ENCODE peak calls at places on chromosomes 6 and 20, in seven cellular contexts. S, B, Q, U, K, Z and A are unnamed samples. For H3K4me1, the result is how much of the 10 kb centered on the place peaks cover.

GRCh38 chr6:39207421-39208232 is 21.6 kb downstream of the KCNK5 start:
- DNase-seq in Q (no peak), B (no peak), Z (no peak), K (no peak), S (no peak), U (no peak), A (no peak)

GRCh38 chr6:71190809-71191208 is 97.8 kb upstream of the OGFRL1 start:
- DNase-seq in U (no peak), B (no peak), Z (peak), S (no peak), K (peak), Q (no peak), A (peak)

GRCh38 chr20:8523684-8524083 is 391.6 kb downstream of the PLCB1 start:
- DNase-seq in B (no peak), K (peak), U (no peak), Z (peak), Q (no peak), S (no peak), A (peak)

GRCh38 chr6:134724653-134725340 is 225.1 kb downstream of the ALDH8A1 start:
- DNase-seq in K (peak), Q (peak), S (no peak), U (peak), Z (peak), B (no peak), A (no peak)

GRCh38 chr20:57030611-57031600 is 235.5 kb downstream of the BMP7 start:
- DNase-seq in U (peak), B (no peak), S (no peak), Q (no peak), Z (no peak), K (no peak), A (no peak)

GRCh38 chr6:56420296-56420695 is 172.9 kb upstream of the COL21A1 start:
- DNase-seq in Z (no peak), B (no peak), Q (no peak), S (no peak), U (no peak), K (no peak), A (no peak)

GRCh38 chr20:47093567-47093966 is 198.9 kb downstream of the EYA2 start:
- DNase-seq in K (no peak), B (no peak), U (no peak), Q (no peak), S (no peak), Z (no peak), A (no peak)

GRCh38 chr6:139763468-139764214 is 389.2 kb upstream of the CITED2 start:
- DNase-seq in Q (no peak), Z (no peak), K (peak), U (no peak), B (no peak), S (no peak), A (no peak)

GRCh38 chr20:51481311-51481997 is 61.1 kb downstream of the NFATC2 start:
- DNase-seq in Z (no peak), Q (no peak), S (peak), U (no peak), K (no peak), B (no peak), A (no peak)

GRCh38 chr6:36118550-36119107 is 11.7 kb upstream of the MAPK13 start:
- DNase-seq in Z (no peak), K (no peak), Q (peak), B (peak), S (peak), U (no peak), A (no peak)

GRCh38 chr6:84764332-84765049 is at the start of gene TBX18:
- DNase-seq in Z (peak), K (peak), S (no peak), Q (peak), U (peak), B (peak), A (peak)

GRCh38 chr20:6715350-6716063 is 52.0 kb upstream of the BMP2 start:
- DNase-seq in U (no peak), S (no peak), Q (no peak), K (no peak), B (no peak), Z (no peak), A (no peak)

GRCh38 chr6:71888720-71889340 is 2.5 kb downstream of the RIMS1 start:
- DNase-seq in S (no peak), U (no peak), B (no peak), K (no peak), Q (no peak), Z (no peak), A (no peak)

GRCh38 chr6:140462495-140463311 is 1088.3 kb upstream of the CITED2 start:
- DNase-seq in S (no peak), Q (no peak), B (no peak), U (no peak), K (peak), Z (no peak), A (no peak)

GRCh38 chr6:135230702-135231468 is 49.8 kb downstream of the MYB start:
- DNase-seq in S (no peak), B (no peak), Q (no peak), U (no peak), K (no peak), Z (no peak), A (no peak)

GRCh38 chr6:122289721-122290501 is 109.5 kb upstream of the HSF2 start:
- DNase-seq in Z (peak), K (peak), S (no peak), U (no peak), B (no peak), Q (no peak), A (no peak)

GRCh38 chr6:43092635-43093034 is 16.5 kb downstream of the PTK7 start:
- DNase-seq in Q (no peak), Z (no peak), B (no peak), U (no peak), S (no peak), K (no peak), A (no peak)

GRCh38 chr6:149806127-149806526 is 56.6 kb downstream of the PCMT1 start:
- DNase-seq in B (no peak), Z (no peak), K (no peak), Q (no peak), U (no peak), S (no peak), A (no peak)

GRCh38 chr6:170505306-170505705 is 47.8 kb downstream of the PSMB1 start:
- DNase-seq in U (no peak), Q (peak), K (no peak), S (no peak), Z (no peak), B (no peak), A (no peak)

GRCh38 chr6:25369450-25370086 is 90.4 kb downstream of the CARMIL1 start:
- DNase-seq in U (no peak), K (peak), B (peak), Z (no peak), S (no peak), Q (no peak), A (no peak)

GRCh38 chr6:108581237-108581931 is 20.7 kb downstream of the FOXO3 start:
- DNase-seq in B (no peak), Q (peak), K (peak), S (no peak), U (peak), Z (no peak), A (no peak)

GRCh38 chr6:152130441-152130840 is 323.0 kb downstream of the ESR1 start:
- DNase-seq in S (no peak), Z (no peak), B (no peak), Q (no peak), U (no peak), K (no peak), A (no peak)

GRCh38 chr6:37173573-37174195 is 3.7 kb downstream of the PIM1 start:
- DNase-seq in B (no peak), Q (no peak), S (no peak), U (no peak), K (no peak), Z (no peak), A (no peak)

GRCh38 chr20:57662313-57663240 is 42.4 kb upstream of the ZBP1 start:
- DNase-seq in K (no peak), Q (no peak), Z (no peak), B (peak), U (no peak), S (no peak), A (no peak)

GRCh38 chr6:705047-705446 is 12.1 kb upstream of the EXOC2 start:
- DNase-seq in Z (no peak), Q (no peak), S (no peak), B (no peak), U (no peak), K (no peak), A (no peak)

GRCh38 chr6:7629321-7629720 is 39.3 kb downstream of the SNRNP48 start:
- DNase-seq in B (no peak), Z (no peak), K (no peak), U (no peak), Q (no peak), S (no peak), A (no peak)

GRCh38 chr6:142887534-142887933 is 57.4 kb downstream of the HIVEP2 start:
- DNase-seq in Q (no peak), Z (no peak), S (no peak), B (no peak), K (no peak), U (no peak), A (no peak)
- H3K4me1 ChIP-seq in Q (under half), Z (under half), S (under half), B (under half), K (under half), U (half or more), A (under half)

GRCh38 chr6:94127716-94128115 is 708.4 kb upstream of the EPHA7 start:
- DNase-seq in K (no peak), B (no peak), Z (no peak), S (no peak), U (no peak), Q (no peak), A (no peak)

DNA sequence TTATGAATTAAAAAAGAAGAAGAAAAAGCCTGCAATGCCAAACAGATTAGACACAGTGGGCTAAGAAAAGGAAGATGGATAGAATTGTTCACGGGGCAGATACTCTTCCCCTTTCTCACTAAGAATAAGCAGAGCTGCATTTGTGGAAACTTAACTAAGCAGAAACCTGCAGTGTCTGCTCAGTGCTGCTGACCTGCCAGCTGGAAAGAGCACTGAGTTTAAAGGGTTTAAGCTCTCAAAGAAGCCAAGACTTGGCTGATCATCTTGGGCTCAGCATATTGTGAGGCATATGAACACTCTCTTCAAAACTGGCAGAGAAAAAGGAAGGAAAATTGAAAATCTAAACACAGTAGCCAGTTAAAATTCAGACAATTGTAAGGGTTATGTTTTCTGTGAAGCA is 711.1 kb upstream of the EPHA7 start:
- DNase-seq in K (no peak), B (no peak), Z (no peak), Q (no peak), S (no peak), U (no peak), A (peak)
- H3K4me3 ChIP-seq in K (no peak), B (no peak), Z (no peak), Q (no peak), S (no peak), U (no peak), A (no peak)

GRCh38 chr6:137816688-137817087 is 50.4 kb upstream of the TNFAIP3 start:
- DNase-seq in B (no peak), K (no peak), Q (no peak), U (no peak), Z (no peak), S (no peak), A (no peak)
- H3K4me1 ChIP-seq in B (under half), K (under half), Q (under half), U (under half), Z (under half), S (under half), A (under half)

DNA sequence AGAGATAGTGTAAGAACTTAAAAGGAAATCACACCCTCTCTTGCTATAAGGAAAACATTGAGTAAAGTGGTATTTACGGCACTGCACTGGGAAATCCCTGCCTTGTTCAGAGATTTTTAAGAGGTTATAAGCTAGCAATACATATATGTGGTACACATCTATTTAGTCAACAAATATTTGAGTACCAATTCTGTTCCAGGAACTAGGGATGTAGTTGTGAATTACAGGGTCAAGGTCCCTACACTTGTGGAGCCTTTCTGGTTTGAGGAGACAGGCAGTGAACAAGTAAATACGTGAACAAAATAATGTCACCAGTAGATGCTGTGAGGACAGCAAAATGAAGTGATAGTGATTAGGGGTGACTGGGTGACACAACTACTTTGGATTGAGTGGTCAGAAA is 1.8 kb downstream of the TM9SF4 start:
- DNase-seq in K (no peak), S (no peak), B (no peak), Z (no peak), Q (no peak), U (no peak), A (no peak)
- H3K4me3 ChIP-seq in K (no peak), S (no peak), B (no peak), Z (no peak), Q (no peak), U (no peak), A (no peak)

GRCh38 chr20:11275740-11276139 is 601.9 kb upstream of the JAG1 start:
- DNase-seq in Z (no peak), K (no peak), S (no peak), U (no peak), Q (no peak), B (no peak), A (no peak)

GRCh38 chr20:11274137-11274536 is 600.3 kb upstream of the JAG1 start:
- DNase-seq in Q (peak), Z (peak), K (peak), U (no peak), B (no peak), S (no peak), A (peak)

GRCh38 chr20:11271319-11271718 is 597.5 kb upstream of the JAG1 start:
- DNase-seq in Z (no peak), B (no peak), U (no peak), K (no peak), S (no peak), Q (no peak), A (no peak)

GRCh38 chr20:11270566-11270965 is 596.8 kb upstream of the JAG1 start:
- DNase-seq in K (no peak), B (no peak), Q (no peak), U (no peak), S (no peak), Z (no peak), A (no peak)

GRCh38 chr20:11271920-11272594 is 598.3 kb upstream of the JAG1 start:
- DNase-seq in B (no peak), S (no peak), Z (no peak), K (no peak), U (no peak), Q (no peak), A (no peak)
- H3K4me1 ChIP-seq in B (under half), S (under half), Z (under half), K (under half), U (under half), Q (under half), A (under half)

DNA sequence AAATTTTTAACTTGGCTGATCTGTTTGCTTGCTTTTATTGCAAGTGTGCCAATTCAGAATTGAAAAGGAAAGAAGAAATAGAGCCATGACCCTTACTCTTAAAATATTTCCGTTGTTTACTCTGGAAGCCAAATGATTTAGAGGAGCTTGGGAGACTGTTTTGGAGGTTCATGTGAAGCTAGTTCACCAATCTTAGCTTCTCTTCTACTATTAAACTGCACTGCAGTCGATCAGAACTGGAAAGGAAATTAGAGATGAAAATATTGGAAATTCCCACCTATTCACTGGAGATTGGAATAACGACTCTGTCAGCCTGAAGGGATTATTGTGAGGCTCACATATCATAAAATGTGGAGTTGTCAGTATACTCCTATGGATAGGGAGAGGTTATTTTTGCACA is 81.8 kb downstream of the MLIP start:
- DNase-seq in K (peak), U (no peak), Q (no peak), S (no peak), B (no peak), Z (no peak), A (no peak)
- H3K4me3 ChIP-seq in K (no peak), U (no peak), Q (no peak), S (no peak), B (no peak), Z (no peak), A (no peak)

GRCh38 chr20:48785801-48786200 is 42.0 kb downstream of the PREX1 start:
- DNase-seq in K (no peak), Q (no peak), B (no peak), Z (no peak), U (no peak), S (no peak), A (no peak)
- H3K4me1 ChIP-seq in K (under half), Q (under half), B (under half), Z (under half), U (under half), S (half or more), A (under half)

DNA sequence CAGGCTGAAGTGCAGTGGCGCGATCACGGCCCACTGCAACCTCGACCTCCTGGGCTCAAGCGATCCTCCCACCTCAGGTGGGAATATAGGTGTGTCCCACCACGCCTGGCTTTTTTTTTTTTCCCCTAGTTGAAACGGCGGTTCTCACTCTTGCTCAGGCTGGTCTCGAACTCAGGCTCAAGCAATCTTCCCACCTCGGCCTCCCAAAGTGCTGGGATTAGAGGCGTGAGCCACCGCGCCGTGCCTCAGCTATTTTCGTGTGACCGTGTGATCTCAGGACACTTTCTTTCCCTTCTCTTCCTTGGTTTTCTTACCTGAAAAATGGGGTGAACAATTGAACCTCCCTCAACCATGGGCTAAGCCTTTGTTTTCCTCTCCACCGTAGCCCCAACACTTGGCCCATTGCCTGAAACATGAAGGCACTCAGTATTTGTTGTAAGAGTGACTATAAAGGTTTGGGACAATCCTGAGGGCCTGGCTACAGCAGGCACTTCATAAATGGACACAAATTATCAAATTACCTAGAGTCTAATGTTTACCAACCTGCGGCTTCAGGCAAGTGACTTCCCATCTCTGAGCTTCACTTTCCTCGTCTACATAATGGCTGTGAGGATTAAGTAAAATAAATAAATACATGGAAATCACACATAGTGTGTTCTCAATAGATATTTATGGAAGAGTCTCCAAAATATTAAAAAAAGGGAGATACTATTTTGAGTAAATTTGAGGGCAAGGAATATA is 31.4 kb upstream of the ID1 start:
- DNase-seq in Z (peak), K (no peak), B (no peak), U (no peak), Q (no peak), S (no peak), A (peak)
- H3K4me3 ChIP-seq in Z (peak), K (peak), B (peak), U (peak), Q (peak), S (peak), A (peak)